ENCODE peak calls at places on chromosomes 13 and 19, in four cellular contexts. K, I, U and P are unnamed samples.

GRCh38 chr13:33114146-33114545 is 97.9 kb downstream of the KL start:
- DNase-seq in K (no peak), I (no peak), U (no peak), P (no peak)

GRCh38 chr19:45460807-45461347 is 6.9 kb upstream of the FOSB start:
- DNase-seq in K (no peak), I (no peak), U (no peak), P (no peak)

GRCh38 chr19:44757057-44757734 is 8.7 kb downstream of the BCL3 start:
- DNase-seq in K (no peak), I (no peak), U (no peak), P (peak; percentile 81)

GRCh38 chr19:18282021-18282787 is 782 bp upstream of the JUND start:
- DNase-seq in K (no peak), I (no peak), U (no peak), P (no peak)

GRCh38 chr13:112690242-112690943 is 555 bp downstream of the ATP11A start:
- DNase-seq in K (peak; percentile 45), I (peak; percentile 11), U (peak; percentile 27), P (peak; percentile 95)

GRCh38 chr13:92657565-92657964 is 569.0 kb upstream of the GPC6 start:
- DNase-seq in K (no peak), I (no peak), U (no peak), P (no peak)

GRCh38 chr13:25249001-25249543 is 38.2 kb downstream of the MTMR6 start:
- DNase-seq in K (peak; percentile 23), I (no peak), U (peak; percentile 38), P (no peak)

GRCh38 chr13:31891472-31891871 is 140.1 kb upstream of the FRY start:
- DNase-seq in K (no peak), I (no peak), U (peak; percentile 19), P (no peak)

GRCh38 chr19:5645409-5645808 is 22.5 kb downstream of the SAFB start:
- DNase-seq in K (no peak), I (no peak), U (no peak), P (no peak)

GRCh38 chr13:81738364-81738763 is 1397.4 kb upstream of the SPRY2 start:
- DNase-seq in K (no peak), I (no peak), U (peak; percentile 85), P (no peak)

GRCh38 chr19:19140476-19140875 is 2.2 kb upstream of the TMEM161A start:
- DNase-seq in K (no peak), I (no peak), U (peak; percentile 73), P (no peak)

GRCh38 chr13:74324338-74324737 is 190.1 kb upstream of the KLF12 start:
- DNase-seq in K (no peak), I (no peak), U (no peak), P (no peak)

GRCh38 chr13:99688776-99689175 is 187.5 kb downstream of the TM9SF2 start:
- DNase-seq in K (no peak), I (no peak), U (no peak), P (no peak)

GRCh38 chr13:60158321-60158801 is 5.4 kb downstream of the DIAPH3 start:
- DNase-seq in K (no peak), I (no peak), U (no peak), P (peak; percentile 11)

GRCh38 chr13:79593611-79594275 is 112.8 kb downstream of the NDFIP2 start:
- DNase-seq in K (peak; percentile 86), I (no peak), U (peak; percentile 91), P (peak; percentile 86)

GRCh38 chr19:28404462-28404861 is 808.5 kb downstream of the UQCRFS1 start:
- DNase-seq in K (no peak), I (no peak), U (no peak), P (no peak)

GRCh38 chr19:39833160-39833463 is 850 bp downstream of the DYRK1B start:
- DNase-seq in K (no peak), I (no peak), U (no peak), P (no peak)

GRCh38 chr13:51923983-51924539 is 62.3 kb downstream of the CCDC70 start:
- DNase-seq in K (no peak), I (no peak), U (no peak), P (no peak)

GRCh38 chr13:110714798-110715394 is 1.4 kb downstream of the ING1 start:
- DNase-seq in K (no peak), I (peak; percentile 50), U (peak; percentile 53), P (no peak)

GRCh38 chr13:110305949-110306339 is 1.0 kb downstream of the COL4A1 start:
- DNase-seq in K (peak; percentile 49), I (no peak), U (no peak), P (no peak)

GRCh38 chr19:18202759-18203407 is 959 bp downstream of the RAB3A start:
- DNase-seq in K (peak; percentile 30), I (peak; percentile 22), U (no peak), P (peak; percentile 42)

GRCh38 chr13:106569233-106570095 is 1.5 kb upstream of the ARGLU1 start:
- DNase-seq in K (no peak), I (no peak), U (peak; percentile 57), P (peak; percentile 34)

GRCh38 chr13:95494082-95494681 is 58.3 kb upstream of the CLDN10 start:
- DNase-seq in K (peak; percentile 48), I (no peak), U (peak; percentile 83), P (peak; percentile 92)

GRCh38 chr13:43193789-43194188 is 170.4 kb downstream of the DNAJC15 start:
- DNase-seq in K (no peak), I (no peak), U (no peak), P (no peak)

GRCh38 chr13:46844431-46844830 is 47.5 kb upstream of the ESD start:
- DNase-seq in K (no peak), I (no peak), U (peak; percentile 21), P (no peak)

GRCh38 chr19:3670796-3671679 is 29.2 kb downstream of the PIP5K1C start:
- DNase-seq in K (peak; percentile 77), I (no peak), U (no peak), P (peak; percentile 99)

GRCh38 chr13:48273346-48273745 is 30.2 kb upstream of the RB1 start:
- DNase-seq in K (no peak), I (no peak), U (no peak), P (no peak)

GRCh38 chr19:56603829-56604228 is 8.7 kb downstream of the ZNF71 start:
- DNase-seq in K (no peak), I (no peak), U (no peak), P (no peak)

GRCh38 chr19:35561436-35561835 is 2.0 kb downstream of the ATP4A start:
- DNase-seq in K (no peak), I (no peak), U (no peak), P (peak; percentile 58)

GRCh38 chr19:55406869-55407624 is 541 bp downstream of the UBE2S start:
- DNase-seq in K (no peak), I (peak; percentile 31), U (peak; percentile 43), P (peak; percentile 92)

GRCh38 chr19:46159893-46160775 is 12.1 kb downstream of the IGFL2 start:
- DNase-seq in K (no peak), I (no peak), U (no peak), P (no peak)

GRCh38 chr19:29318581-29318980 is 105.6 kb upstream of the UQCRFS1 start:
- DNase-seq in K (no peak), I (no peak), U (no peak), P (no peak)

GRCh38 chr13:33976965-33977364 is 159.0 kb downstream of the RFC3 start:
- DNase-seq in K (no peak), I (no peak), U (peak; percentile 47), P (no peak)

GRCh38 chr13:65913173-65913572 is 1317.0 kb downstream of the PCDH9 start:
- DNase-seq in K (peak; percentile 85), I (no peak), U (peak; percentile 76), P (peak; percentile 27)